ENCODE peak calls at places on chromosomes 3 and 15, in five cellular contexts. P is progenitor cell of endocrine pancreas, V is heart left ventricle, X is A549, B is nephron progenitor cell. Q is an unnamed sample.

GRCh38 chr3:171704002-171704401 is 106.3 kb downstream of the PLD1 start:
- DNase-seq in B (no peak), P (no peak), X (peak), V (no peak), Q (no peak)

GRCh38 chr3:65685621-65686020 is 353.1 kb downstream of the MAGI1 start:
- DNase-seq in X (no peak), P (no peak), V (no peak), B (no peak), Q (no peak)

GRCh38 chr3:141783632-141784031 is 20.4 kb downstream of the GRK7 start:
- DNase-seq in P (no peak), B (no peak), V (no peak), X (no peak), Q (no peak)

GRCh38 chr3:51734572-51734907 is 27.7 kb downstream of the GRM2 start:
- DNase-seq in X (no peak), P (no peak), V (no peak), B (no peak), Q (no peak)

GRCh38 chr15:69848551-69849231 is 249.0 kb downstream of the TLE3 start:
- DNase-seq in X (no peak), V (no peak), B (no peak), P (no peak), Q (no peak)

GRCh38 chr3:14142567-14143270 is 17.9 kb downstream of the TMEM43 start:
- DNase-seq in X (no peak), V (no peak), P (no peak), B (no peak), Q (no peak)

GRCh38 chr3:109806929-109807328 is 469.6 kb upstream of the DPPA4 start:
- DNase-seq in P (no peak), X (peak), V (no peak), B (no peak), Q (no peak)

GRCh38 chr3:61617041-61617440 is 55.7 kb downstream of the PTPRG start:
- DNase-seq in X (no peak), P (no peak), V (no peak), B (no peak), Q (no peak)

GRCh38 chr3:52874869-52875588 is 22.3 kb downstream of the STIMATE start:
- DNase-seq in P (no peak), X (no peak), B (no peak), V (no peak), Q (no peak)

GRCh38 chr3:53259427-53260259 is 3.8 kb upstream of the TKT start:
- DNase-seq in V (no peak), B (no peak), X (no peak), P (no peak), Q (no peak)

GRCh38 chr3:148309390-148310035 is 388.2 kb upstream of the AGTR1 start:
- DNase-seq in V (no peak), B (peak), P (no peak), X (peak), Q (peak)

GRCh38 chr3:113276581-113277080 is 65.3 kb downstream of the BOC start:
- DNase-seq in V (no peak), B (no peak), P (no peak), X (no peak), Q (no peak)

GRCh38 chr3:159732172-159733111 is 256.2 kb upstream of the IL12A start:
- DNase-seq in V (no peak), P (no peak), X (peak), B (peak), Q (peak)

GRCh38 chr15:63503739-63504246 is 600 bp upstream of the USP3 start:
- DNase-seq in P (peak), V (peak), X (peak), B (peak), Q (peak)

GRCh38 chr3:43857361-43858051 is 166.8 kb downstream of the ABHD5 start:
- DNase-seq in B (no peak), X (peak), P (no peak), V (no peak), Q (no peak)

GRCh38 chr3:74523811-74524210 is 90.6 kb downstream of the CNTN3 start:
- DNase-seq in B (no peak), P (no peak), X (no peak), V (no peak), Q (no peak)

GRCh38 chr15:88950600-88951160 is 37.5 kb upstream of the MFGE8 start:
- DNase-seq in V (no peak), P (no peak), B (no peak), X (no peak), Q (no peak)

GRCh38 chr15:74725241-74725774 is at the start of gene CYP1A1:
- DNase-seq in P (no peak), B (peak), V (peak), X (no peak), Q (peak)

GRCh38 chr3:72351536-72351935 is 496.7 kb downstream of the SHQ1 start:
- DNase-seq in V (no peak), B (no peak), P (no peak), X (no peak), Q (no peak)

GRCh38 chr15:79101866-79102581 is 11.4 kb upstream of the RASGRF1 start:
- DNase-seq in V (no peak), P (no peak), B (no peak), X (no peak), Q (no peak)

GRCh38 chr3:14822134-14822533 is 3.4 kb downstream of the FGD5 start:
- DNase-seq in B (no peak), P (no peak), X (no peak), V (no peak), Q (no peak)

GRCh38 chr15:76169792-76170425 is 110.1 kb downstream of the TMEM266 start:
- DNase-seq in P (no peak), V (no peak), X (no peak), B (no peak), Q (no peak)

GRCh38 chr3:194381460-194381875 is 11.9 kb upstream of the LRRC15 start:
- DNase-seq in X (no peak), P (no peak), V (no peak), B (no peak), Q (no peak)

GRCh38 chr3:170180107-170180951 is 1.2 kb downstream of the PHC3 start:
- DNase-seq in X (no peak), B (no peak), P (no peak), V (no peak), Q (no peak)

GRCh38 chr15:33400941-33401340 is 90.2 kb downstream of the RYR3 start:
- DNase-seq in B (no peak), P (no peak), X (no peak), V (no peak), Q (no peak)

GRCh38 chr15:85047271-85047948 is 65.8 kb downstream of the PDE8A start:
- DNase-seq in B (no peak), V (peak), X (peak), P (no peak), Q (peak)

GRCh38 chr3:143442761-143443477 is 323.3 kb downstream of the CHST2 start:
- DNase-seq in X (no peak), V (no peak), P (no peak), B (no peak), Q (no peak)

GRCh38 chr15:49015896-49016295 is 30.4 kb downstream of the SECISBP2L start:
- DNase-seq in V (no peak), X (no peak), B (no peak), P (no peak), Q (no peak)

GRCh38 chr3:175338775-175339535 is 479.8 kb downstream of the NAALADL2 start:
- DNase-seq in X (peak), P (no peak), B (no peak), V (no peak), Q (no peak)

GRCh38 chr3:42934910-42935309 is 29.0 kb downstream of the ZNF662 start:
- DNase-seq in B (no peak), V (no peak), P (no peak), X (no peak), Q (no peak)

GRCh38 chr3:63086190-63086589 is 191.9 kb upstream of the SYNPR start:
- DNase-seq in X (no peak), V (no peak), P (no peak), B (no peak), Q (no peak)

GRCh38 chr3:67389176-67389575 is 265.2 kb downstream of the SUCLG2 start:
- DNase-seq in B (no peak), P (no peak), X (no peak), V (no peak), Q (no peak)

GRCh38 chr15:80275946-80276345 is 23.9 kb upstream of the CTXND1 start:
- DNase-seq in X (peak), B (no peak), P (no peak), V (no peak), Q (no peak)

GRCh38 chr3:9349321-9350117 is 13.3 kb upstream of the THUMPD3 start:
- DNase-seq in B (no peak), P (no peak), X (no peak), V (no peak), Q (no peak)

GRCh38 chr3:122697952-122698625 is 17.4 kb downstream of the PARP14 start:
- DNase-seq in V (no peak), P (no peak), X (peak), B (no peak), Q (no peak)

GRCh38 chr3:190180268-190180667 is 59.6 kb upstream of the P3H2 start:
- DNase-seq in P (no peak), X (no peak), V (no peak), B (no peak), Q (no peak)

GRCh38 chr15:89335289-89336041 is 841 bp upstream of the POLG start:
- DNase-seq in B (peak), P (peak), X (no peak), V (no peak), Q (peak)

GRCh38 chr3:64242435-64242834 is 17.2 kb upstream of the PRICKLE2 start:
- DNase-seq in X (no peak), B (no peak), P (no peak), V (no peak), Q (no peak)

GRCh38 chr15:78492841-78493240 is 14.5 kb upstream of the HYKK start:
- DNase-seq in B (no peak), V (no peak), X (no peak), P (no peak), Q (no peak)

GRCh38 chr3:82938821-82939328 is 1177.4 kb upstream of the GBE1 start:
- DNase-seq in X (no peak), V (no peak), B (no peak), P (peak), Q (no peak)

GRCh38 chr3:30581067-30581585 is 25.3 kb upstream of the TGFBR2 start:
- DNase-seq in X (no peak), P (no peak), B (no peak), V (no peak), Q (no peak)
- TF ChIP-seq CTCF in X (no peak), P (no peak), B (no peak), V (no peak), Q (no peak)

GRCh38 chr15:40915679-40916078 is 13.5 kb upstream of the DLL4 start:
- DNase-seq in V (no peak), X (no peak), P (no peak), B (no peak), Q (no peak)

GRCh38 chr15:40914013-40914412 is 15.1 kb upstream of the DLL4 start:
- DNase-seq in X (no peak), P (no peak), V (no peak), B (no peak), Q (no peak)

GRCh38 chr15:40912478-40912877 is 16.7 kb upstream of the DLL4 start:
- DNase-seq in V (no peak), P (no peak), B (no peak), X (no peak), Q (no peak)

GRCh38 chr15:40915106-40915661 is 14.0 kb upstream of the DLL4 start:
- DNase-seq in X (no peak), B (no peak), P (no peak), V (no peak), Q (no peak)

GRCh38 chr15:40914486-40914885 is 14.7 kb upstream of the DLL4 start:
- DNase-seq in X (no peak), P (no peak), B (no peak), V (no peak), Q (no peak)
- TF ChIP-seq CTCF in X (peak), P (peak), B (no peak), V (no peak), Q (no peak)

DNA sequence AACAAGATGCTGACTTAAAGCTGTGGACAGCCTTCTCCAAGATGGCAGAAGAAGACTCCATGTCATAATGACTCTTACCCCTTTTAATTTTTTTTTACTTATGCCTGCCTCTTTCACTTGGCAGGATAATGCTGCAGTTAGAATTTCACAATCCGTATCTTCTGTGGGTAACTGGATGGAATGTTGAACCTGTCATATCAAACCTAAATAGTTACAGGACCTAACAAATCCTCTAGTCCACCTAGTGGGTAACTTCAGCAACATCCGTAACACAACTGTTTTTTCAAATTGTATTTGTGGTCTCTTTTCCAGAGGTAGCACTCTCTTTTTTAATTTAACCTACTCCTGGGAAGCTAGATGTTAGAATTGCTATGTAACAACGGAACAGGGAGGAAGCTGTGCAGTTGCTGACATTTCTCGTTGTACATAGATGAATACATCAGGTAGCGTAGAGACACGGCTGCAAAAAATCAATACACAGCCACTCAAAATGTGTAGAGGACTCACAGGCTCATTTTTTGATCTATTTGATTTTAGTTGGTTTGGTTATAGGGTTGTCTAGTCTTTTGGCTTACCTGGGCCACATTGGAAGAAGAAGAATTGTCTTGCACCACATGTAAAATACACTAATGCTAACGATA is 43.9 kb upstream of the TRPM1 start:
- DNase-seq in V (no peak), P (no peak), B (no peak), X (peak), Q (no peak)
- TF ChIP-seq CTCF in V (no peak), P (peak), B (no peak), X (no peak), Q (no peak)

DNA sequence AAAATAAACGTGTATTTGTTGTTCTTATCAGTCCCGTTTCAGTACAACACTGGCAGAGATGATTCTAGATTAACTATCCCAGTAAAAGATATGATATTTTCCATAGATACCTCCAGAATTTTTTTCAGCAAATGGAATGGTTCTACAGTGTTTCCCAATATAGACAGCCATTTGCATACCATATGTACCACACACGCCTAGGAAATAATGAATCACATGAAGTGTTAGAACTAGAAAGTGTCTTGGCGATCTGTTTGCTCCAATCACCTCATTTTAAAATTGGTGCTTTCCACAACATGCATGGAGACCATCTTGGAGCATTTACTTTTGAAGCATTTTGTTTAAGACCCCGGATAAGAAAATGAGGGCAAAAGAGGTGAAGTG is 2.0 kb downstream of the C2CD4A start:
- DNase-seq in P (no peak), B (no peak), X (no peak), V (no peak), Q (no peak)
- TF ChIP-seq CTCF in P (no peak), B (no peak), X (no peak), V (no peak), Q (no peak)

GRCh38 chr15:43881944-43882343 is 55.1 kb downstream of the WDR76 start:
- DNase-seq in P (no peak), X (no peak), B (no peak), V (no peak), Q (peak)
- TF ChIP-seq CTCF in P (peak), X (peak), B (peak), V (peak), Q (peak)

DNA sequence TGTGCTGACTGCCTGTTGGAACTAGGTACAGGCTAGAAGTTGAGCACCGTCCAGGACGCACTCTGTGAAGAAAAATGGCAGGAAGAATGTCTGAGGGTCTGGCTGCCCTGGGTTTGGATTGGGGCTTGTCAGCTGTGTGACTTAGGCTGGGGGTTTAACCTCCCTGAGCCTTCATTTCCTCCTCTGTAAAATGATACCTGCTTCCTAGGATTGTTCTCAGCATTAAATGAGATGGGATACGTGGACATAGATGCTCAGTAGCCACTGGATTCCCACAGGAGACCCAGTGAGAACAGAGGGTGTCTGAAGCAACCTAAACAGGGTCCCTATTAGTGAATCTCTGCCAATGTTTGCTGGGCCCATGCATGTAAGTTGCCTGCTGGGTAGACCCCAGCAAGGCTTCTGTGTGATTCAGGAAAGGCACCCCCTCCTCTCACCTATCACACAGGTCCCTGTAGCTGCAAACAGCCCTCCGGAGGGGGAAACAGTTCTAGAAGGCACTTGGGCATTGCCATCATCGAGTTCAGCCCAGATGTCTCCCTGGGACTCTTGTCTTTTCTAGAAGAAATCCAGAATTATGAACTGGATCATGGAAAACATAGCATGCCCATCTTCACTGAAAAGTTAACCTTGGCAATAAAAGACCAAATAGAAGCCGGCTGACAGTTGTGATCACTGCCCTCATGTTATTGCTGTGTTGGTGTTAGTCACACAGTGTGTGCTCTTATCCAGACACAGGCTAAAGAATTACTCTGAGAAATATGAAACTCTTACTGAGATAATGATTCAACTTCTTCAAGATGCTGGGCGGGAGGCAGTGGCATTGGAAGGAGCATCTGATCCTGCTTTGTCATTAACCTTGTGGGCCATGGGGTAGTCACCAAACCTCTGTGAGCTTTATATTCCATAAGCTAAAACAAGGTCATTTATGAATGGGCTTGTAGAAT is 64.5 kb downstream of the SMAD6 start:
- DNase-seq in P (no peak), V (no peak), X (peak), B (no peak), Q (no peak)
- TF ChIP-seq CTCF in P (no peak), V (no peak), X (no peak), B (no peak), Q (no peak)

GRCh38 chr3:139318826-139319225 is 25.0 kb upstream of the MRPS22 start:
- DNase-seq in B (no peak), V (no peak), X (no peak), P (no peak), Q (no peak)

GRCh38 chr3:139320551-139321309 is 23.1 kb upstream of the MRPS22 start:
- DNase-seq in V (no peak), X (no peak), P (no peak), B (no peak), Q (no peak)

GRCh38 chr3:139318431-139318816 is 25.4 kb upstream of the MRPS22 start:
- DNase-seq in B (no peak), V (no peak), X (no peak), P (no peak), Q (no peak)

GRCh38 chr3:139317660-139318430 is 26.0 kb upstream of the MRPS22 start:
- DNase-seq in P (no peak), B (no peak), X (no peak), V (no peak), Q (no peak)

DNA sequence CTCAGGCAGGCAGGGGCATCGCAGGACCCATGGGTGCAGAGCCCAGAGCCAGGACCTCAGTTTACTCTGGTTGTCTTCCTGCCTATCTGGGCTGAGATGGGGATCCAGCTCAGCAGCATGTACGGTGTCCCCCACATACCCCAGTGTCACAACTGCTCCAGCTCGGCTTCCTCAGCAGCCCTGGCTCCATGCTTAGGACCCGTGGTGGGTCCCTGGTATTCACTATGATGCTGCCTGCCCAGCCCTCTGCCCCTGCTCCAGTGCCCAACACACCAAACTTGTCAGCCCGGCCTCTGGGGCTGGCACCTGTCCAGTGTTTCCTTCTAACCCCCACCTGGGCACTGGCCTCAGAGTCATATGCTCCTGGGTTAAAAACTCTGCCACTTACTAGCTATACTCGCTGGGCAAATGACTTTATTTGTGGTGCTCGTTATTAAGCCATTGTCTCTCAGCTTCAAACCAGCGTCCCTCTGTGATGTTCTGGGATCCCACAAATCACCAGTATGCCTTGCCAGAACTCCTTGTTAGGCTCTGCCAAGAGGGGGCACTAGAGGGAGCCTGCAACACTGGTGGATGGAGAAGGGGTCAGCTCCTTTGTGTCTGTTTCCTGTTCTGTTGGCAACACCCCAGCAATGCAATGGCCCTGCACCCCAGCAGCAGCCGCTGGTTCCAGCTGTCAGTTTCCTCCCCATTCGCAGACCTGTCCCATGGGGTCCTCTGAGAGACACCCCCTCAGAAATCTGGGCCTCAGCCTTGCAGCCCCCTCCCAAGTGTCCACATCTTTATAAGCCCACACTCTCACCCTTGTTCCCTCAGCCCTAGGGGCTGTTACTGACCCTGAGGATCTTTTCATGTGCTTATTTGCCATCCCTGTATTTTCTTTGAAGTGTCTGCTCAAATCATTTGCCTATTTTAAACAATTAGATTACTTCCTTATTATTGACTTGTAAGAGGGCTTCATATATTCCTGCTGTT is 24.1 kb upstream of the MRPS22 start:
- DNase-seq in X (peak), B (peak), P (no peak), V (no peak), Q (peak)
- TF ChIP-seq CTCF in X (no peak), B (peak), P (peak), V (no peak), Q (peak)

Q was measured in endothelial cell.